ENCODE peak calls at places on chromosomes 2 and 18, in seven cellular contexts. E is dorsolateral prefrontal cortex, R is uterus, M is fibroblast of lung, W is posterior cingulate gyrus, L is amygdala, Q is heart left ventricle. J is an unnamed sample.
A peak's percentile ranks its signal among the peaks of the same experiment; 100 is the strongest.

GRCh38 chr18:32974421-32975165 is 201.8 kb upstream of the KLHL14 start:
- DNase-seq in E (no peak), R (no peak), M (peak; percentile 35), W (no peak), L (no peak), Q (no peak), J (no peak)

GRCh38 chr2:230694241-230694640 is 18.4 kb upstream of the CAB39 start:
- DNase-seq in E (no peak), R (no peak), M (no peak), W (no peak), L (no peak), Q (no peak), J (no peak)

GRCh38 chr2:98460573-98461560 is 16.2 kb downstream of the INPP4A start:
- DNase-seq in E (no peak), R (no peak), M (no peak), W (no peak), L (no peak), Q (no peak), J (no peak)

GRCh38 chr2:69623236-69623635 is 20.3 kb downstream of the AAK1 start:
- DNase-seq in E (no peak), R (no peak), M (no peak), W (no peak), L (no peak), Q (no peak), J (no peak)

GRCh38 chr2:147232225-147232669 is 612.6 kb upstream of the ACVR2A start:
- DNase-seq in E (no peak), R (no peak), M (no peak), W (no peak), L (no peak), Q (no peak), J (no peak)

GRCh38 chr2:237299897-237300296 is 114.1 kb downstream of the COL6A3 start:
- DNase-seq in E (no peak), R (no peak), M (peak; percentile 100), W (no peak), L (no peak), Q (no peak), J (no peak)

GRCh38 chr2:85662899-85663683 is 4.9 kb downstream of the SFTPB start:
- DNase-seq in E (no peak), R (peak; percentile 52), M (peak; percentile 97), W (no peak), L (no peak), Q (peak; percentile 52), J (no peak)

GRCh38 chr2:69916151-69916550 is 1.2 kb downstream of the MXD1 start:
- DNase-seq in E (no peak), R (no peak), M (no peak), W (no peak), L (no peak), Q (no peak), J (no peak)

GRCh38 chr2:170895023-170895759 is 33.9 kb upstream of the GORASP2 start:
- DNase-seq in E (no peak), R (no peak), M (peak; percentile 44), W (no peak), L (no peak), Q (no peak), J (no peak)

GRCh38 chr2:88627856-88628568 is 748 bp upstream of the EIF2AK3 start:
- DNase-seq in E (peak; percentile 72), R (peak; percentile 89), M (peak; percentile 96), W (peak; percentile 37), L (peak; percentile 65), Q (peak; percentile 92), J (peak; percentile 70)

GRCh38 chr18:47215554-47216138 is 35.8 kb downstream of the SKOR2 start:
- DNase-seq in E (no peak), R (no peak), M (peak; percentile 51), W (no peak), L (no peak), Q (no peak), J (no peak)

GRCh38 chr2:79876430-79876829 is 363.6 kb downstream of the CTNNA2 start:
- DNase-seq in E (no peak), R (no peak), M (peak; percentile 7), W (no peak), L (no peak), Q (no peak), J (peak; percentile 41)

GRCh38 chr2:150542172-150542571 is 54.7 kb upstream of the RND3 start:
- DNase-seq in E (no peak), R (no peak), M (no peak), W (no peak), L (no peak), Q (no peak), J (no peak)

GRCh38 chr18:76620326-76620813 is 125.3 kb upstream of the ZNF516 start:
- DNase-seq in E (peak; percentile 69), R (peak; percentile 80), M (peak; percentile 77), W (peak; percentile 26), L (peak; percentile 53), Q (peak; percentile 53), J (no peak)

GRCh38 chr2:32626591-32627221 is 1.1 kb upstream of the TTC27 start:
- DNase-seq in E (no peak), R (no peak), M (no peak), W (no peak), L (no peak), Q (no peak), J (no peak)

GRCh38 chr2:72694715-72695496 is 130.9 kb downstream of the EXOC6B start:
- DNase-seq in E (no peak), R (peak; percentile 67), M (peak; percentile 79), W (no peak), L (no peak), Q (peak; percentile 75), J (no peak)

GRCh38 chr2:232341061-232341738 is 37.4 kb upstream of the ALPP start:
- DNase-seq in E (peak; percentile 25), R (no peak), M (no peak), W (no peak), L (no peak), Q (no peak), J (no peak)

GRCh38 chr18:70289351-70290330 is 796 bp downstream of the SOCS6 start:
- DNase-seq in E (peak; percentile 60), R (peak; percentile 22), M (peak; percentile 46), W (no peak), L (no peak), Q (peak; percentile 34), J (no peak)

GRCh38 chr2:222351035-222351434 is 52.2 kb upstream of the PAX3 start:
- DNase-seq in E (no peak), R (no peak), M (no peak), W (no peak), L (no peak), Q (no peak), J (no peak)

GRCh38 chr2:54103454-54104314 is 11.7 kb upstream of the ACYP2 start:
- DNase-seq in E (no peak), R (no peak), M (peak; percentile 63), W (no peak), L (no peak), Q (peak; percentile 28), J (no peak)

GRCh38 chr2:191625016-191625415 is 52.9 kb upstream of the NABP1 start:
- DNase-seq in E (no peak), R (no peak), M (peak; percentile 45), W (no peak), L (no peak), Q (no peak), J (no peak)

GRCh38 chr18:37778417-37779165 is 213.0 kb upstream of the CELF4 start:
- DNase-seq in E (peak; percentile 87), R (no peak), M (no peak), W (peak; percentile 69), L (peak; percentile 11), Q (peak; percentile 38), J (peak; percentile 91)

GRCh38 chr2:76330865-76331264 is 620.1 kb upstream of the GCFC2 start:
- DNase-seq in E (no peak), R (no peak), M (no peak), W (no peak), L (no peak), Q (no peak), J (no peak)

GRCh38 chr2:215535726-215536125 is 99.9 kb upstream of the FN1 start:
- DNase-seq in E (no peak), R (no peak), M (peak; percentile 68), W (no peak), L (no peak), Q (no peak), J (no peak)

GRCh38 chr18:36295880-36296301 is 1.6 kb upstream of the FHOD3 start:
- DNase-seq in E (no peak), R (no peak), M (no peak), W (no peak), L (no peak), Q (no peak), J (no peak)

GRCh38 chr2:77271262-77271661 is 250.9 kb downstream of the LRRTM4 start:
- DNase-seq in E (peak; percentile 28), R (no peak), M (no peak), W (no peak), L (no peak), Q (no peak), J (no peak)

GRCh38 chr2:127706215-127706990 is 5.1 kb downstream of the SFT2D3 start:
- DNase-seq in E (no peak), R (no peak), M (no peak), W (no peak), L (no peak), Q (no peak), J (no peak)

GRCh38 chr2:3784731-3785130 is 81.4 kb downstream of the DCDC2C start:
- DNase-seq in E (no peak), R (no peak), M (peak; percentile 32), W (no peak), L (no peak), Q (no peak), J (no peak)

GRCh38 chr2:134619250-134619649 is 99.5 kb downstream of the TMEM163 start:
- DNase-seq in E (no peak), R (no peak), M (no peak), W (no peak), L (no peak), Q (no peak), J (no peak)

GRCh38 chr2:170277943-170278342 is 100.0 kb downstream of the MYO3B start:
- DNase-seq in E (no peak), R (no peak), M (no peak), W (no peak), L (no peak), Q (no peak), J (no peak)

GRCh38 chr2:120804446-120804845 is 68.8 kb downstream of the GLI2 start:
- DNase-seq in E (no peak), R (no peak), M (no peak), W (no peak), L (no peak), Q (no peak), J (no peak)

J was measured in head of caudate nucleus.